ENCODE peak calls at places on chromosomes 12 and 14, in four cellular contexts. One of them, this sample, is unnamed.

GRCh38 chr12:109082751-109083150 is 10.5 kb downstream of the ALKBH2 start:
- DNase-seq in K562: no peak
- DNase-seq in A549: no peak
- DNase-seq in GM12878: no peak
- DNase-seq in this sample: no peak

GRCh38 chr12:14961466-14962155 is at the start of gene ARHGDIB:
- DNase-seq in K562: no peak
- DNase-seq in A549: no peak
- DNase-seq in GM12878: peak; percentile 87
- DNase-seq in this sample: no peak

GRCh38 chr14:53619625-53620324 is 336.9 kb downstream of the BMP4 start:
- DNase-seq in K562: no peak
- DNase-seq in A549: no peak
- DNase-seq in GM12878: no peak
- DNase-seq in this sample: peak; percentile 64

GRCh38 chr12:132071001-132071810 is 72.9 kb downstream of the DDX51 start:
- DNase-seq in K562: no peak
- DNase-seq in A549: no peak
- DNase-seq in GM12878: peak; percentile 75
- DNase-seq in this sample: no peak

GRCh38 chr12:32002848-32003493 is 43.8 kb downstream of the RESF1 start:
- DNase-seq in K562: no peak
- DNase-seq in A549: no peak
- DNase-seq in GM12878: no peak
- DNase-seq in this sample: no peak

GRCh38 chr14:77238996-77239395 is 32.0 kb downstream of the NGB start:
- DNase-seq in K562: no peak
- DNase-seq in A549: no peak
- DNase-seq in GM12878: no peak
- DNase-seq in this sample: no peak

GRCh38 chr12:21566223-21566906 is 38.3 kb downstream of the GYS2 start:
- DNase-seq in K562: no peak
- DNase-seq in A549: peak; percentile 62
- DNase-seq in GM12878: no peak
- DNase-seq in this sample: no peak

GRCh38 chr14:105196228-105196960 is 15.3 kb upstream of the NUDT14 start:
- DNase-seq in K562: peak; percentile 49
- DNase-seq in A549: no peak
- DNase-seq in GM12878: no peak
- DNase-seq in this sample: no peak

GRCh38 chr12:54201001-54201794 is 12.4 kb upstream of the SMUG1 start:
- DNase-seq in K562: peak; percentile 84
- DNase-seq in A549: peak; percentile 82
- DNase-seq in GM12878: no peak
- DNase-seq in this sample: peak; percentile 65

GRCh38 chr14:68977137-68977740 is 1.9 kb downstream of the ACTN1 start:
- DNase-seq in K562: no peak
- DNase-seq in A549: no peak
- DNase-seq in GM12878: no peak
- DNase-seq in this sample: no peak

DNA sequence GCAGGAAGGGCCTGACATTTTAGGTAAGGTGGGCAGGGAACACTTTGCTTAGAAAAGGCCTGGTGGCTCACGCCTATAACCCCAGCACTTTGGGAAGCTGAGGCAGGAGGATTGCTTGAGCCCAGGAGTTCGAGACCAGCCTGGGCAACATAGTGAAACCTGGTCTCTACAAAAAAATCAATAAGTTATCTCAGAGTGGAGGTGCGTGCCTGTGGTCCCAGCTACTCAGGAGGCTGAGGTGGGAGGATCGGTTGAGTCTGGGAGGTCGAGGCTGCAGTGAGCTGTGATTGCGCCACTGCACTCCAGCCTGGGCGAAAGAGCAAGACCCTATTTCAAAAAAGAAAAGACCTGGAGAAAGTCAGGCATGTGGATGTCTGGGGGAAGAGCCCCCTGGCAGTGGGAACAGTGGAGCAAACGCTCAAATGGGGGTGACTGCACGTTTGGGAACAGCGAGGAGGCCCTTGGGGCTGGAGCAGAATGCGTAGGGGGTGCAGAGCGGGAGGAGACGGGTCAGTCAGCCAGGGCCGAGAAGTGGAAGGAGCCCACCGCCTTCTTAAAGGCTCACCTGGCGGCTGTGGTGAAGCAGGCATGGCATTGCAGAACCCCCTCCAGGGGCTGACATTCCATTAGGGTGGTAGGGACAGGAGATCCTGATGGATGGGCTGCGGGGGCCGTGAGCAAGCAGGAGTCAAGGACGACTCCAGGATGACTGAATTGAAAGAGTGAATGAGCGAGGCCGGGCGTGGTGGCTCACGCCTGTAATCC is 6.2 kb upstream of the KIF26A start:
- DNase-seq in K562: no peak
- DNase-seq in A549: no peak
- DNase-seq in GM12878: no peak
- DNase-seq in this sample: no peak
- TF ChIP-seq ELK1 in K562: no peak
- TF ChIP-seq ELK1 in A549: no peak
- TF ChIP-seq ELK1 in GM12878: no peak
- TF ChIP-seq ELK1 in this sample: no peak

GRCh38 chr12:67710582-67710981 is 62.0 kb downstream of the DYRK2 start:
- DNase-seq in K562: no peak
- DNase-seq in A549: peak; percentile 82
- DNase-seq in GM12878: peak; percentile 64
- DNase-seq in this sample: peak; percentile 62
- TF ChIP-seq BHLHE40 in K562: no peak
- TF ChIP-seq BHLHE40 in A549: no peak
- TF ChIP-seq BHLHE40 in GM12878: no peak
- TF ChIP-seq BHLHE40 in this sample: no peak

DNA sequence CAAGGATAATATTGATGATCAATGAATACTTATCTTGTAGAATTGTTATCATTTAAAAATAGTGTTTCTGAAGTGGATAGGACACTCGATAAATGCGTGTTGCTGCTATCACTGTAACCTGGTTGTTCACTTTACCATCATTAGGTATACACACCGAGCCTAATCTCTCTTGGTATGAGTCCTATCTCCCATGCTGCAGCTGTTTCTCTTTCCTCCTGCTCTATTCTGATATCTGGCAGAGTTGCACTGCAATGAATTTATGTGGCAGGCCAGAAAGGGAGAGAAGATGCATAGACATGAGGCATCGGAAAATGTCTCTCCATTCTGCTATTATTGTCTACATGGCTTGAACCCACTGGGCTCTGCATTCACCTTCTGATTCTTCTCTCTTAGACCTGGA is 26.7 kb downstream of the KCNK10 start:
- DNase-seq in K562: no peak
- DNase-seq in A549: no peak
- DNase-seq in GM12878: no peak
- DNase-seq in this sample: no peak
- TF ChIP-seq ELK1 in K562: no peak
- TF ChIP-seq ELK1 in A549: no peak
- TF ChIP-seq ELK1 in GM12878: no peak
- TF ChIP-seq ELK1 in this sample: no peak

GRCh38 chr12:52790427-52791270 is 5.3 kb downstream of the KRT3 start:
- DNase-seq in K562: no peak
- DNase-seq in A549: no peak
- DNase-seq in GM12878: no peak
- DNase-seq in this sample: no peak

GRCh38 chr12:52791271-52792184 is 4.4 kb downstream of the KRT3 start:
- DNase-seq in K562: no peak
- DNase-seq in A549: no peak
- DNase-seq in GM12878: no peak
- DNase-seq in this sample: no peak

GRCh38 chr12:52788876-52789636 is 6.9 kb downstream of the KRT3 start:
- DNase-seq in K562: no peak
- DNase-seq in A549: no peak
- DNase-seq in GM12878: no peak
- DNase-seq in this sample: no peak

GRCh38 chr12:52788111-52788875 is 7.6 kb downstream of the KRT3 start:
- DNase-seq in K562: no peak
- DNase-seq in A549: no peak
- DNase-seq in GM12878: no peak
- DNase-seq in this sample: no peak

GRCh38 chr12:52789637-52790426 is 6.1 kb downstream of the KRT3 start:
- DNase-seq in K562: peak; percentile 88
- DNase-seq in A549: no peak
- DNase-seq in GM12878: no peak
- DNase-seq in this sample: no peak
- TF ChIP-seq BHLHE40 in K562: peak; percentile 54
- TF ChIP-seq BHLHE40 in A549: no peak
- TF ChIP-seq BHLHE40 in GM12878: no peak
- TF ChIP-seq BHLHE40 in this sample: no peak

GRCh38 chr14:94780536-94781404 is 10.9 kb upstream of the GSC start:
- DNase-seq in K562: no peak
- DNase-seq in A549: no peak
- DNase-seq in GM12878: no peak
- DNase-seq in this sample: no peak
- TF ChIP-seq ELK1 in K562: no peak
- TF ChIP-seq ELK1 in A549: no peak
- TF ChIP-seq ELK1 in GM12878: no peak
- TF ChIP-seq ELK1 in this sample: no peak

DNA sequence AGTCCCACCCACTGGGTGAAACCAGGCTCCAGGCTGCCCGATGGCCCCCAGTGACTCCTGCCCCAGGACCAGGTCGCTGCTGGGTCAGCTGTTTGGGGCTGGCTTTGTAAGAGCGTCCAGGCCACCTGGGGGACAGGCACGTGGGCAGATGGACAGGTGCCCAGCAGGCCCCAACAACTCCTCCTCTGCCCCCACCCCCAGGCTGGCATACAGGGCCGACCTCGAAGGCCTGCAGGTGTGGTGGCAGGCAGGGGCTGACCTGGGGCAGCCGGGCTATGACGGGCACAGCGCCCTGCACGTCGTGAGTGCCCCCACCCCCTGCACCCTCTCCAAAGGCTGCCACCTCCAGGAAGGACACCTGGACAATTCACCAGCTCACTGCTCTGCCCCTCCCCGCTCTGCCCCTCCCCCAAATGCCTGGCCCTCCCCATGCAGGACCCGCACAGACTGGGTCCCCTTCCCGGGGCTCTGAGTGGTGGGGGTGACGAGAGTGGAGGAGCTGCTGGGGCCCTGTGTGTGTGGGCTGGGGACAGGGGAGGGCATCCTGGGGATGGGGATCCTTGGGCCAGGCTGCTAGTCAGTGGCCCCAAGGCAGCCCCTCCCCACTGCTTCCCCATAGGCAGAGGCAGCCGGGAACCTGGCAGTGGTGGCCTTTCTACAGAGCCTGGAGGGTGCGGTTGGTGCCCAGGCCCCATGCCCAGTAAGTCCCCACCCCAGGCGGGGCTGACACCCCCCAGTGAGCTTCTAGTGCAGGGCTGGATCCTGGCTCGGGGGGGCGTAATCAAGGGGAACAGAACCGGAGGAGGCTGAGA is 26.0 kb downstream of the ASPG start:
- DNase-seq in K562: no peak
- DNase-seq in A549: no peak
- DNase-seq in GM12878: no peak
- DNase-seq in this sample: no peak
- TF ChIP-seq BHLHE40 in K562: no peak
- TF ChIP-seq BHLHE40 in A549: no peak
- TF ChIP-seq BHLHE40 in GM12878: no peak
- TF ChIP-seq BHLHE40 in this sample: no peak

DNA sequence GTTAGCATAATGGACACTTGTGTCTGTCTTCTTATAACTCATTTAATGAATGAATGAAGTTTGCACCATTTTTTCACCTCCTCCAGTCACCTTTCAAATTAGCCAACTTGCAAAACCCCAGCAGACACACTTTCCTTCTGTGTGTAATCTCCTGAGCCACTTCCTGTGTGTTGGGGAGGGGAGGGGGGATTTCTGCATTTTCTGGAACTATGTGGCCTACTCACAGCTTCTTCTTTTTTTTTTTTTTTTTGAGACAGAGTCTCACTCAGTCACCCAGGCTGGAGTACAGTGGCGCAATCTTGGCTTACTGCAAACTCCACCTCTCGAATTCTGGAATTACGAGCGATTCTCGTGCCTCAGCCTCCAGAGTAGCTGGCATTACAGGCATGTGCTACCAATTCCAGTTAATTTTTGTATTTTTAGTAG is 4.1 kb upstream of the SERPINA1 start:
- DNase-seq in K562: no peak
- DNase-seq in A549: no peak
- DNase-seq in GM12878: peak; percentile 38
- DNase-seq in this sample: peak; percentile 65
- TF ChIP-seq ELK1 in K562: no peak
- TF ChIP-seq ELK1 in A549: no peak
- TF ChIP-seq ELK1 in GM12878: no peak
- TF ChIP-seq ELK1 in this sample: no peak

DNA sequence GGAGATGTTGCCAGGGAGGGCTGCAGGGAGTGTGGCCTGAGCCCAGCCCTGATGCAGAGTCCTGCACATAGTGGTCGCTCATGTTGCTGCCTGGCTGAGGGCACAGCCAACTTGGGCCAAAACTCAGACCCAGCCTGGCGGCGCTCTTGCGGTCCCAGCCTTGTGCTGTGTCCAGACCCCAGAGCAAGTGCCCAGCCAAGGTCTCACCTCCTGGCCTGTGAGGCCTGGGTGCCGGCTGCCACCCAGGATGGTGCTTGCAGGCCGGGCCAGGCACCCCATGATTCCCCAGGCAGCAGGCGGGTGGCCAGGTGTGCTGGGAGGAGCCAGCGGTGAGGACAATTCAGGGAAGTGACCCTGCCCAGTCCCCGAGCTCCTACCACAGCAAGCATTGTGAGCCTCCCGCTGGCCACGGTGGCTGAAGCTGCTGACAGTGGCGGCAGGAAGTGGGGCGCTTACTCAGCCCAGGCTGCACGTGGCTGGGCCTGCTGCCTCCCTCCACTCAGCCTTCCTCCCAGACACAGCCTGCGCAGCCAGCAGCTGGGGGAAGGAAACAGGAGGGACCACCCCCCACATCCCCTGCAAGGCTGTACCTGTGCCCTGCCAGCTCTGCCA is 17.7 kb upstream of the PGF start:
- DNase-seq in K562: no peak
- DNase-seq in A549: no peak
- DNase-seq in GM12878: no peak
- DNase-seq in this sample: peak; percentile 44
- TF ChIP-seq BHLHE40 in K562: peak; percentile 44
- TF ChIP-seq BHLHE40 in A549: no peak
- TF ChIP-seq BHLHE40 in GM12878: no peak
- TF ChIP-seq BHLHE40 in this sample: peak; percentile 31